ENCODE peak calls at places on chromosome 2, in nine cellular contexts. One of them, this sample, is unnamed.

GRCh38 chr2:100610381-100610831 is 47.6 kb downstream of the PDCL3 start:
- DNase-seq in right lobe of liver: peak; percentile 70
- DNase-seq in mesothelial cell of epicardium: peak; percentile 51
- DNase-seq in endothelial cell: peak; percentile 92
- DNase-seq in astrocyte: peak; percentile 6
- DNase-seq in keratinocyte: no peak
- DNase-seq in Calu3: peak; percentile 86
- DNase-seq in CD4-positive, alpha-beta T cell: peak; percentile 74
- DNase-seq in progenitor cell of endocrine pancreas: peak; percentile 57
- DNase-seq in this sample: peak; percentile 47

GRCh38 chr2:173064231-173064805 is 11.3 kb upstream of the MAP3K20 start:
- DNase-seq in CD4-positive, alpha-beta T cell: no peak
- DNase-seq in astrocyte: no peak
- DNase-seq in right lobe of liver: no peak
- DNase-seq in keratinocyte: no peak
- DNase-seq in Calu3: no peak
- DNase-seq in progenitor cell of endocrine pancreas: no peak
- DNase-seq in mesothelial cell of epicardium: no peak
- DNase-seq in endothelial cell: no peak
- DNase-seq in this sample: no peak

GRCh38 chr2:10668402-10669012 is 21.3 kb downstream of the NOL10 start:
- DNase-seq in keratinocyte: peak; percentile 56
- DNase-seq in right lobe of liver: no peak
- DNase-seq in progenitor cell of endocrine pancreas: no peak
- DNase-seq in endothelial cell: peak; percentile 27
- DNase-seq in mesothelial cell of epicardium: no peak
- DNase-seq in astrocyte: peak; percentile 26
- DNase-seq in Calu3: peak; percentile 49
- DNase-seq in CD4-positive, alpha-beta T cell: no peak
- DNase-seq in this sample: no peak

GRCh38 chr2:55418512-55419235 is 982 bp downstream of the CCDC88A start:
- DNase-seq in endothelial cell: no peak
- DNase-seq in progenitor cell of endocrine pancreas: no peak
- DNase-seq in Calu3: no peak
- DNase-seq in astrocyte: no peak
- DNase-seq in right lobe of liver: no peak
- DNase-seq in keratinocyte: no peak
- DNase-seq in CD4-positive, alpha-beta T cell: no peak
- DNase-seq in mesothelial cell of epicardium: no peak
- DNase-seq in this sample: no peak

GRCh38 chr2:110126086-110126773 is 10.6 kb upstream of the MALL start:
- DNase-seq in keratinocyte: no peak
- DNase-seq in mesothelial cell of epicardium: no peak
- DNase-seq in right lobe of liver: no peak
- DNase-seq in progenitor cell of endocrine pancreas: no peak
- DNase-seq in CD4-positive, alpha-beta T cell: no peak
- DNase-seq in Calu3: no peak
- DNase-seq in endothelial cell: no peak
- DNase-seq in astrocyte: peak; percentile 65
- DNase-seq in this sample: no peak

GRCh38 chr2:134667541-134667940 is 51.3 kb downstream of the TMEM163 start:
- DNase-seq in astrocyte: no peak
- DNase-seq in Calu3: no peak
- DNase-seq in endothelial cell: no peak
- DNase-seq in right lobe of liver: no peak
- DNase-seq in keratinocyte: no peak
- DNase-seq in CD4-positive, alpha-beta T cell: no peak
- DNase-seq in progenitor cell of endocrine pancreas: no peak
- DNase-seq in mesothelial cell of epicardium: no peak
- DNase-seq in this sample: no peak

GRCh38 chr2:223613017-223613950 is 11.1 kb upstream of the SCG2 start:
- DNase-seq in keratinocyte: peak; percentile 38
- DNase-seq in progenitor cell of endocrine pancreas: peak; percentile 24
- DNase-seq in mesothelial cell of epicardium: peak; percentile 45
- DNase-seq in Calu3: peak; percentile 74
- DNase-seq in endothelial cell: peak; percentile 41
- DNase-seq in CD4-positive, alpha-beta T cell: no peak
- DNase-seq in right lobe of liver: no peak
- DNase-seq in astrocyte: peak; percentile 99
- DNase-seq in this sample: no peak

GRCh38 chr2:21098294-21098693 is 25.5 kb upstream of the TDRD15 start:
- DNase-seq in keratinocyte: no peak
- DNase-seq in Calu3: no peak
- DNase-seq in endothelial cell: no peak
- DNase-seq in progenitor cell of endocrine pancreas: no peak
- DNase-seq in CD4-positive, alpha-beta T cell: no peak
- DNase-seq in astrocyte: no peak
- DNase-seq in right lobe of liver: no peak
- DNase-seq in mesothelial cell of epicardium: no peak
- DNase-seq in this sample: no peak

GRCh38 chr2:44242929-44243328 is 32.4 kb upstream of the SLC3A1 start:
- DNase-seq in endothelial cell: no peak
- DNase-seq in progenitor cell of endocrine pancreas: no peak
- DNase-seq in astrocyte: no peak
- DNase-seq in Calu3: no peak
- DNase-seq in right lobe of liver: no peak
- DNase-seq in CD4-positive, alpha-beta T cell: no peak
- DNase-seq in mesothelial cell of epicardium: no peak
- DNase-seq in keratinocyte: no peak
- DNase-seq in this sample: no peak

GRCh38 chr2:203594541-203594940 is 59.4 kb upstream of the RAPH1 start:
- DNase-seq in right lobe of liver: no peak
- DNase-seq in astrocyte: peak; percentile 65
- DNase-seq in Calu3: no peak
- DNase-seq in progenitor cell of endocrine pancreas: no peak
- DNase-seq in endothelial cell: no peak
- DNase-seq in mesothelial cell of epicardium: no peak
- DNase-seq in keratinocyte: no peak
- DNase-seq in CD4-positive, alpha-beta T cell: no peak
- DNase-seq in this sample: no peak

GRCh38 chr2:222993920-222994650 is 57.9 kb upstream of the KCNE4 start:
- DNase-seq in endothelial cell: no peak
- DNase-seq in keratinocyte: no peak
- DNase-seq in Calu3: no peak
- DNase-seq in right lobe of liver: no peak
- DNase-seq in astrocyte: peak; percentile 89
- DNase-seq in progenitor cell of endocrine pancreas: no peak
- DNase-seq in CD4-positive, alpha-beta T cell: no peak
- DNase-seq in mesothelial cell of epicardium: peak; percentile 24
- DNase-seq in this sample: no peak

GRCh38 chr2:213640742-213641425 is 356.6 kb downstream of the SPAG16 start:
- DNase-seq in endothelial cell: no peak
- DNase-seq in mesothelial cell of epicardium: no peak
- DNase-seq in right lobe of liver: no peak
- DNase-seq in astrocyte: no peak
- DNase-seq in Calu3: peak; percentile 29
- DNase-seq in progenitor cell of endocrine pancreas: no peak
- DNase-seq in keratinocyte: no peak
- DNase-seq in CD4-positive, alpha-beta T cell: no peak
- DNase-seq in this sample: no peak

GRCh38 chr2:100119235-100119634 is 23.2 kb downstream of the AFF3 start:
- DNase-seq in endothelial cell: no peak
- DNase-seq in astrocyte: no peak
- DNase-seq in progenitor cell of endocrine pancreas: no peak
- DNase-seq in mesothelial cell of epicardium: no peak
- DNase-seq in right lobe of liver: no peak
- DNase-seq in CD4-positive, alpha-beta T cell: no peak
- DNase-seq in Calu3: no peak
- DNase-seq in keratinocyte: no peak
- DNase-seq in this sample: no peak

GRCh38 chr2:72378737-72379346 is 231.2 kb upstream of the CYP26B1 start:
- DNase-seq in right lobe of liver: no peak
- DNase-seq in CD4-positive, alpha-beta T cell: no peak
- DNase-seq in mesothelial cell of epicardium: no peak
- DNase-seq in Calu3: no peak
- DNase-seq in astrocyte: peak; percentile 4
- DNase-seq in endothelial cell: no peak
- DNase-seq in progenitor cell of endocrine pancreas: no peak
- DNase-seq in keratinocyte: no peak
- DNase-seq in this sample: no peak

GRCh38 chr2:159168707-159169106 is 117.8 kb downstream of the WDSUB1 start:
- DNase-seq in astrocyte: peak; percentile 22
- DNase-seq in endothelial cell: no peak
- DNase-seq in keratinocyte: no peak
- DNase-seq in mesothelial cell of epicardium: no peak
- DNase-seq in right lobe of liver: no peak
- DNase-seq in Calu3: no peak
- DNase-seq in progenitor cell of endocrine pancreas: no peak
- DNase-seq in CD4-positive, alpha-beta T cell: no peak
- DNase-seq in this sample: no peak

GRCh38 chr2:141455877-141456276 is 674.9 kb downstream of the LRP1B start:
- DNase-seq in right lobe of liver: no peak
- DNase-seq in CD4-positive, alpha-beta T cell: no peak
- DNase-seq in endothelial cell: no peak
- DNase-seq in Calu3: no peak
- DNase-seq in mesothelial cell of epicardium: no peak
- DNase-seq in progenitor cell of endocrine pancreas: no peak
- DNase-seq in keratinocyte: no peak
- DNase-seq in astrocyte: no peak
- DNase-seq in this sample: no peak

GRCh38 chr2:239567786-239568185 is 167.0 kb upstream of the HDAC4 start:
- DNase-seq in right lobe of liver: peak; percentile 44
- DNase-seq in keratinocyte: no peak
- DNase-seq in progenitor cell of endocrine pancreas: no peak
- DNase-seq in CD4-positive, alpha-beta T cell: no peak
- DNase-seq in endothelial cell: no peak
- DNase-seq in Calu3: no peak
- DNase-seq in astrocyte: no peak
- DNase-seq in mesothelial cell of epicardium: no peak
- DNase-seq in this sample: no peak

DNA sequence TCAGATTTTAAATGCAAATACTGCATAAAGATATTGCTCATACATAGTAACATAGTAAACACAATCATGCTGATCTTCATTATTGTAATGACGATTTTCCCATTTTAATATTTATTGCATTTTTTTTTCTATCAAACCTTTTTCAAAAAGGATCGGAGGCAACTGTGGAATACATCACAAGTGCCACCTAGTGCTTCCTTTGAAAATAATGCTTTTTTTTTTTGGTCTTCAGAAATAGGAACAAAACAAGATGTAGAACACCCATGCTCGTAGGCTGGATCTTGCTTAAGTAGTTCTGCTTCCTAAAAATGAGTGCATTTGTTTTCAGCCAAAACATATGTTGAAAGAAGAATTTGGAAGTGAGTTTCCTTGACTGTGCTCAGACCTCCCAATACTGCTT is 35.7 kb upstream of the GPR155 start:
- DNase-seq in mesothelial cell of epicardium: no peak
- DNase-seq in astrocyte: no peak
- DNase-seq in CD4-positive, alpha-beta T cell: no peak
- DNase-seq in keratinocyte: no peak
- DNase-seq in endothelial cell: no peak
- DNase-seq in Calu3: no peak
- DNase-seq in progenitor cell of endocrine pancreas: no peak
- DNase-seq in right lobe of liver: no peak
- DNase-seq in this sample: no peak
- TF ChIP-seq CTCF in mesothelial cell of epicardium: no peak
- TF ChIP-seq CTCF in astrocyte: no peak
- TF ChIP-seq CTCF in CD4-positive, alpha-beta T cell: peak; percentile 75
- TF ChIP-seq CTCF in keratinocyte: peak; percentile 30
- TF ChIP-seq CTCF in endothelial cell: no peak
- TF ChIP-seq CTCF in Calu3: no peak
- TF ChIP-seq CTCF in progenitor cell of endocrine pancreas: peak; percentile 35
- TF ChIP-seq CTCF in right lobe of liver: peak; percentile 47
- TF ChIP-seq CTCF in this sample: peak; percentile 31

DNA sequence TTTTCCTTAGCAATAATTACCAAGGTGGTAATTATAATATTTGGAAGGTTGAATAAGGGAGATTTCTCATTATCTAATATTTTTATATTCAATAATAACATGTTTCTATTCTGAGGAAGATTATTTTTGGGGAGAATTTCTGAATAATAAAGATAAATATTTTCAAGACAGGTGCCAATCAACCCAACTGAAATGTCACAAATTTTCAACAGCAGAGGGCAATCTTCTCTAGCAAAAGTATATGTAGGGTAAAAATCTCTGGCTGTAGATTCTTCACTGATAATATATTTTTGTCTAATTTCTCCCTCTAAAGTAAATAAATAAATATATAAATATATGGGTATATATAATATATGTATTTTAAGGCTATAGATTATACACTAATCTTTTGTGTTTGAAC is 1187.2 kb upstream of the CRIM1 start:
- DNase-seq in astrocyte: no peak
- DNase-seq in mesothelial cell of epicardium: no peak
- DNase-seq in keratinocyte: no peak
- DNase-seq in CD4-positive, alpha-beta T cell: no peak
- DNase-seq in endothelial cell: no peak
- DNase-seq in Calu3: no peak
- DNase-seq in progenitor cell of endocrine pancreas: no peak
- DNase-seq in right lobe of liver: no peak
- DNase-seq in this sample: no peak
- TF ChIP-seq CTCF in astrocyte: no peak
- TF ChIP-seq CTCF in mesothelial cell of epicardium: no peak
- TF ChIP-seq CTCF in keratinocyte: no peak
- TF ChIP-seq CTCF in CD4-positive, alpha-beta T cell: no peak
- TF ChIP-seq CTCF in endothelial cell: peak; percentile 12
- TF ChIP-seq CTCF in Calu3: no peak
- TF ChIP-seq CTCF in progenitor cell of endocrine pancreas: no peak
- TF ChIP-seq CTCF in right lobe of liver: no peak
- TF ChIP-seq CTCF in this sample: peak; percentile 10

GRCh38 chr2:168697668-168698121 is 104.7 kb upstream of the NOSTRIN start:
- DNase-seq in keratinocyte: no peak
- DNase-seq in mesothelial cell of epicardium: no peak
- DNase-seq in right lobe of liver: no peak
- DNase-seq in endothelial cell: no peak
- DNase-seq in astrocyte: peak; percentile 29
- DNase-seq in CD4-positive, alpha-beta T cell: no peak
- DNase-seq in progenitor cell of endocrine pancreas: no peak
- DNase-seq in Calu3: no peak
- DNase-seq in this sample: no peak
- TF ChIP-seq CTCF in keratinocyte: peak; percentile 30
- TF ChIP-seq CTCF in mesothelial cell of epicardium: no peak
- TF ChIP-seq CTCF in right lobe of liver: no peak
- TF ChIP-seq CTCF in endothelial cell: no peak
- TF ChIP-seq CTCF in astrocyte: no peak
- TF ChIP-seq CTCF in CD4-positive, alpha-beta T cell: no peak
- TF ChIP-seq CTCF in progenitor cell of endocrine pancreas: no peak
- TF ChIP-seq CTCF in Calu3: no peak
- TF ChIP-seq CTCF in this sample: no peak

DNA sequence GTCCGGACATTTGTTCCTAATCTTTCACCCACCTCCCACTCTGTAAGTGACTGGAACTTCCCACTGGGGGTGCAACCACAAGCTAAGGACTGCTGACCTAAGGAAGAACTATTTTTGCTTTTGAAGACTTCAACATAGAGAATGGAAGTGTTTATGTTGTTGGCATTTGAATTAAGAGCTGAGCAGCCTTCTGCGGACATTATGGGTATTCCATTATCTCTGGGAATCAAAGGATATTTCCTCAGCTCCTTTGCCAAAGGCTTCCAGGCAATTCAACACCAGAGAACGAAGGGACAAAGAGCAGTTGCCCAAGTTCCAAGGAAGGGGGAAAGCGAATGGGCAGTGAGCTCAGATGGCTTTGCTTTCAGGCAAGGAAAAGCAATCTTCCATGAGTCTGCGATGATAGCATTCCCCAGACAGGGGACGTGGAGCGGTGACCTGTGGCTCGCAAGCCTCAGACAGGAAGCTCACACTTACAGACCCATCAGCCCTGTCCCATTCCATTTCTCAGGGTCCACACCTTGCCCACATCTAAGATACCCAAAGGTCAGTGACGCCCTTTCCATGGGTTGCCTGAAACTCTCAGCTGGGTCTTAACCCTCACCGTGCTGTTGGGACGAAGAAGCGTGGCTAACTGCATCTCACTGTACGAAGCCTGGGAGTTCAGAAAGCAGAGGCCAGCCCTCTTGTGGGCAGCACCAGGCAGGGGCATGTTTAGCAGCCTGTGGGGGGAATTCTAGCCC is 116.8 kb downstream of the COPS8 start:
- DNase-seq in right lobe of liver: no peak
- DNase-seq in endothelial cell: no peak
- DNase-seq in CD4-positive, alpha-beta T cell: no peak
- DNase-seq in astrocyte: no peak
- DNase-seq in progenitor cell of endocrine pancreas: no peak
- DNase-seq in Calu3: no peak
- DNase-seq in keratinocyte: no peak
- DNase-seq in mesothelial cell of epicardium: no peak
- DNase-seq in this sample: no peak
- TF ChIP-seq CTCF in right lobe of liver: no peak
- TF ChIP-seq CTCF in endothelial cell: no peak
- TF ChIP-seq CTCF in CD4-positive, alpha-beta T cell: no peak
- TF ChIP-seq CTCF in astrocyte: no peak
- TF ChIP-seq CTCF in progenitor cell of endocrine pancreas: no peak
- TF ChIP-seq CTCF in Calu3: no peak
- TF ChIP-seq CTCF in keratinocyte: no peak
- TF ChIP-seq CTCF in mesothelial cell of epicardium: no peak
- TF ChIP-seq CTCF in this sample: no peak

This sample was measured in D721Med.